ENCODE peak calls at places on chromosomes 4 and X, in six cellular contexts. X is CD8-positive, alpha-beta memory T cell; R is right atrium auricular region; T is ovary; E is endodermal cell; M is thoracic aorta. P is an unnamed sample.

GRCh38 chr4:108651068-108651794 is 832 bp downstream of the OSTC start:
- DNase-seq in X (no peak), T (no peak), R (no peak), M (no peak), E (no peak), P (no peak)

GRCh38 chr4:74378573-74378972 is 13.6 kb downstream of the EREG start:
- DNase-seq in E (no peak), T (no peak), X (no peak), R (no peak), M (no peak), P (no peak)

GRCh38 chr4:175435437-175435836 is 376.6 kb downstream of the GPM6A start:
- DNase-seq in R (no peak), M (no peak), T (no peak), X (no peak), E (no peak), P (no peak)

GRCh38 chr4:140569307-140569638 is 512 bp upstream of the UCP1 start:
- DNase-seq in X (no peak), T (no peak), M (no peak), R (no peak), E (no peak), P (no peak)

GRCh38 chr4:145061325-145061920 is 36.6 kb downstream of the ANAPC10 start:
- DNase-seq in M (no peak), E (no peak), R (no peak), X (no peak), T (no peak), P (no peak)

GRCh38 chr4:169220854-169221311 is 49.9 kb downstream of the SH3RF1 start:
- DNase-seq in X (no peak), T (no peak), M (no peak), E (no peak), R (no peak), P (no peak)

GRCh38 chrX:47151428-47151827 is 6.4 kb downstream of the RBM10 start:
- DNase-seq in T (no peak), E (no peak), M (no peak), R (no peak), X (no peak), P (no peak)

GRCh38 chr4:158903472-158904043 is 134.7 kb downstream of the FNIP2 start:
- DNase-seq in M (no peak), X (no peak), T (no peak), E (no peak), R (no peak), P (no peak)

GRCh38 chrX:7088968-7089615 is 58.4 kb upstream of the STS start:
- DNase-seq in E (peak; percentile 76), R (no peak), T (no peak), M (no peak), X (no peak), P (no peak)

GRCh38 chrX:7926914-7927258 is 327 bp downstream of the PNPLA4 start:
- DNase-seq in M (no peak), X (no peak), R (no peak), T (no peak), E (no peak), P (no peak)

GRCh38 chr4:142021761-142022160 is 385.4 kb downstream of the IL15 start:
- DNase-seq in R (no peak), E (no peak), M (no peak), X (no peak), T (no peak), P (no peak)

GRCh38 chr4:112531146-112531545 is 15.2 kb upstream of the NEUROG2 start:
- DNase-seq in T (no peak), M (no peak), E (no peak), X (no peak), R (no peak), P (no peak)

GRCh38 chr4:186727977-186728519 is 4.4 kb upstream of the FAT1 start:
- DNase-seq in M (no peak), R (no peak), T (no peak), X (no peak), E (peak; percentile 79), P (peak; percentile 39)

GRCh38 chrX:72069380-72070160 is 62.1 kb downstream of the RTL5 start:
- DNase-seq in T (no peak), E (no peak), M (no peak), X (no peak), R (no peak), P (no peak)
- H3K27me3 ChIP-seq in T (no peaks in the 10 kb centered on the region), E (no peaks in the 10 kb centered on the region), M (no peaks in the 10 kb centered on the region), X (no peaks in the 10 kb centered on the region), R (no peaks in the 10 kb centered on the region), P (no peaks in the 10 kb centered on the region)

GRCh38 chr4:120755864-120756263 is 166.7 kb downstream of the PRDM5 start:
- DNase-seq in T (no peak), M (no peak), E (no peak), X (no peak), R (no peak), P (no peak)

GRCh38 chr4:120750152-120750525 is 172.4 kb downstream of the PRDM5 start:
- DNase-seq in E (no peak), R (no peak), T (no peak), X (no peak), M (no peak), P (no peak)

GRCh38 chr4:120749445-120750151 is 172.9 kb downstream of the PRDM5 start:
- DNase-seq in X (no peak), R (no peak), T (no peak), M (no peak), E (no peak), P (no peak)

GRCh38 chr4:120754590-120754989 is 167.9 kb downstream of the PRDM5 start:
- DNase-seq in T (no peak), M (no peak), X (no peak), R (no peak), E (no peak), P (no peak)

GRCh38 chr4:120753854-120754253 is 168.7 kb downstream of the PRDM5 start:
- DNase-seq in R (no peak), X (no peak), E (no peak), T (no peak), M (no peak), P (no peak)
- H3K27me3 ChIP-seq in R (no peaks in the 10 kb centered on the region), X (no peaks in the 10 kb centered on the region), E (no peaks in the 10 kb centered on the region), T (no peaks in the 10 kb centered on the region), M (no peaks in the 10 kb centered on the region), P (no peaks in the 10 kb centered on the region)

GRCh38 chrX:151174581-151175282 is 1.7 kb upstream of the GPR50 start:
- DNase-seq in X (no peak), T (no peak), M (no peak), E (peak; percentile 86), R (no peak), P (no peak)
- H3K27me3 ChIP-seq in X (no peaks in the 10 kb centered on the region), T (no peaks in the 10 kb centered on the region), M (no peaks in the 10 kb centered on the region), E (peaks cover 76% of the 10 kb centered on the region), R (peaks cover 4% of the 10 kb centered on the region), P (peaks cover 22% of the 10 kb centered on the region)

DNA sequence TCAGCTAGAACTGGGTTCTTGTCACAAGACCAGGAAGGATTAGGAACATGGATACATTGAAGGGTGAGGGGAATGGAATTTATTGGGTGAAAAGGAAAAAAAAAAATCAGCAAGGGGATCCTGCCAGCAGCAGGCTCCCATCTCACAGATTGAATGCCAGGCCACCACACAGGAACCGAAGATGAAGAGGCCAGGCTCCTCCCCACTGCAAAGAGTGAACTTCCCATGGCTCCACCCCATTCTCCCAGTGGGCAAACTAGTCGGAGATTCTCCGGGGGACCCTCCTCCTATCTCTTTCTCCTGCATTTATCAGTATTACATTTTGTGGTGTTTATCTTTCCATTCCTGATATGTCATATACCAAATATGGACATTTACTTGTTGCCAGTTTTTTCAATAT is 46.0 kb upstream of the MAGED1 start:
- DNase-seq in X (no peak), M (no peak), R (no peak), E (peak; percentile 47), T (no peak), P (no peak)
- H3K27me3 ChIP-seq in X (no peaks in the 10 kb centered on the region), M (no peaks in the 10 kb centered on the region), R (no peaks in the 10 kb centered on the region), E (no peaks in the 10 kb centered on the region), T (no peaks in the 10 kb centered on the region), P (no peaks in the 10 kb centered on the region)

GRCh38 chrX:133598596-133599334 is 183.5 kb upstream of the GPC4 start:
- DNase-seq in R (no peak), M (no peak), X (no peak), T (no peak), E (no peak), P (no peak)
- H3K27me3 ChIP-seq in R (no peaks in the 10 kb centered on the region), M (no peaks in the 10 kb centered on the region), X (no peaks in the 10 kb centered on the region), T (no peaks in the 10 kb centered on the region), E (no peaks in the 10 kb centered on the region), P (no peaks in the 10 kb centered on the region)

GRCh38 chr4:786074-786741 is 39.7 kb downstream of the CPLX1 start:
- DNase-seq in X (no peak), R (no peak), M (no peak), E (peak; percentile 62), T (peak; percentile 50), P (no peak)
- H3K27me3 ChIP-seq in X (peaks cover 23% of the 10 kb centered on the region), R (peaks cover 12% of the 10 kb centered on the region), M (peaks cover 21% of the 10 kb centered on the region), E (peaks cover 52% of the 10 kb centered on the region), T (no peaks in the 10 kb centered on the region), P (peaks cover 67% of the 10 kb centered on the region)

DNA sequence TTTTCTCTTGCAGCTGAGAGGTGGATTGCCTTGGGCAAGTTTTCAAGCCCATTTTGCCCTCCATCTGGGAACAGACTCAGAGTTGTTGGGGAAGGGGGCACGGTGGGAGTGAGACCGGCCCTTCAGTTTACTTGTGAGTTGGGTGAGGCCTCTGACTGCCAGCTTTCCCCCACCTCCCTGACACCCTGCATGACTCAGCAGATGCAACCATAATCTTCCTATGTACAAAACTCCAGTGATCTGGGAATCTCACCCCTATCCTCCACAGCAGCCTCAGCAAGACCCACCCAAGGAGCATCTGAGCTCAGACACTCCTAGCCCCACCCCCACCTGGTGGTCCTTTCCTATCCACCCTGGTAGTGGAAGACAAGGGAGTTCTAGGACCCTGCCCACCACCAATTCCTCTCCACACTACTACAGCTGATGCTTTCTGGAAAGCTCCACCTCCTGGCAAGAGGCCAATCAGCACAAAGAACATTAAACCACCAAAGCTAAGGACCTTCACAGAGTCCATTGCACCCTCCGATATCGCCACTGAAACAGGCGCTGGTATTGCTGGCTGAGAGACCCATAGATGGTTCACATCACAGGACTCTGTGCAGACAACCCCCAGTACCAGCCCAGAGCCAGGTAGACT is 99.4 kb upstream of the STK26 start:
- DNase-seq in T (no peak), R (no peak), X (no peak), E (no peak), M (no peak), P (no peak)
- H3K27me3 ChIP-seq in T (no peaks in the 10 kb centered on the region), R (no peaks in the 10 kb centered on the region), X (no peaks in the 10 kb centered on the region), E (no peaks in the 10 kb centered on the region), M (no peaks in the 10 kb centered on the region), P (no peaks in the 10 kb centered on the region)

GRCh38 chr4:37486134-37486533 is 200.0 kb downstream of the RELL1 start:
- DNase-seq in R (no peak), T (no peak), M (no peak), E (no peak), X (no peak), P (no peak)
- H3K27me3 ChIP-seq in R (no peaks in the 10 kb centered on the region), T (no peaks in the 10 kb centered on the region), M (no peaks in the 10 kb centered on the region), E (no peaks in the 10 kb centered on the region), X (no peaks in the 10 kb centered on the region), P (no peaks in the 10 kb centered on the region)